ENCODE peak calls at places on chromosomes 1 and 21, in ten cellular contexts. One of them, this sample, is unnamed.

GRCh38 chr21:38170705-38171682 is 85.8 kb upstream of the KCNJ15 start:
- DNase-seq in GM04504: no peak
- DNase-seq in hypothalamus: no peak
- DNase-seq in stimulated activated CD4-positive, alpha-beta T cell treated with anti-CD3 and anti-CD28 coated beads, Interleukin-12 subunit alpha, Interleukin-12 subunit beta, amount 100 ng/mL, for 4 hours: no peak
- DNase-seq in endothelial cell of umbilical vein: peak; percentile 45
- DNase-seq in NCI-H748 treated with DMSO at 0.1 percent for 48 hours: no peak
- DNase-seq in WTC11: no peak
- DNase-seq in occipital lobe: no peak
- DNase-seq in colonic mucosa: no peak
- DNase-seq in HuH-7: no peak
- DNase-seq in this sample: no peak

GRCh38 chr1:227915564-227916553 is 31.9 kb downstream of the WNT9A start:
- DNase-seq in hypothalamus: no peak
- DNase-seq in HuH-7: no peak
- DNase-seq in colonic mucosa: no peak
- DNase-seq in NCI-H748 treated with DMSO at 0.1 percent for 48 hours: no peak
- DNase-seq in endothelial cell of umbilical vein: no peak
- DNase-seq in GM04504: no peak
- DNase-seq in stimulated activated CD4-positive, alpha-beta T cell treated with anti-CD3 and anti-CD28 coated beads, Interleukin-12 subunit alpha, Interleukin-12 subunit beta, amount 100 ng/mL, for 4 hours: no peak
- DNase-seq in WTC11: no peak
- DNase-seq in occipital lobe: no peak
- DNase-seq in this sample: no peak

GRCh38 chr21:26717146-26717739 is 128.0 kb downstream of the ADAMTS1 start:
- DNase-seq in colonic mucosa: no peak
- DNase-seq in HuH-7: no peak
- DNase-seq in endothelial cell of umbilical vein: peak; percentile 30
- DNase-seq in stimulated activated CD4-positive, alpha-beta T cell treated with anti-CD3 and anti-CD28 coated beads, Interleukin-12 subunit alpha, Interleukin-12 subunit beta, amount 100 ng/mL, for 4 hours: no peak
- DNase-seq in GM04504: no peak
- DNase-seq in hypothalamus: no peak
- DNase-seq in WTC11: no peak
- DNase-seq in NCI-H748 treated with DMSO at 0.1 percent for 48 hours: peak; percentile 13
- DNase-seq in occipital lobe: no peak
- DNase-seq in this sample: no peak

GRCh38 chr1:111603979-111604378 is 15.6 kb upstream of the RAP1A start:
- DNase-seq in HuH-7: no peak
- DNase-seq in occipital lobe: no peak
- DNase-seq in colonic mucosa: no peak
- DNase-seq in stimulated activated CD4-positive, alpha-beta T cell treated with anti-CD3 and anti-CD28 coated beads, Interleukin-12 subunit alpha, Interleukin-12 subunit beta, amount 100 ng/mL, for 4 hours: peak; percentile 56
- DNase-seq in GM04504: no peak
- DNase-seq in hypothalamus: no peak
- DNase-seq in endothelial cell of umbilical vein: no peak
- DNase-seq in NCI-H748 treated with DMSO at 0.1 percent for 48 hours: no peak
- DNase-seq in WTC11: no peak
- DNase-seq in this sample: no peak

GRCh38 chr1:177872563-177872900 is 97.3 kb downstream of the SEC16B start:
- DNase-seq in NCI-H748 treated with DMSO at 0.1 percent for 48 hours: peak; percentile 59
- DNase-seq in colonic mucosa: no peak
- DNase-seq in endothelial cell of umbilical vein: no peak
- DNase-seq in hypothalamus: no peak
- DNase-seq in WTC11: no peak
- DNase-seq in occipital lobe: no peak
- DNase-seq in HuH-7: no peak
- DNase-seq in GM04504: no peak
- DNase-seq in stimulated activated CD4-positive, alpha-beta T cell treated with anti-CD3 and anti-CD28 coated beads, Interleukin-12 subunit alpha, Interleukin-12 subunit beta, amount 100 ng/mL, for 4 hours: no peak
- DNase-seq in this sample: no peak

GRCh38 chr1:24236170-24237045 is 49.3 kb upstream of the IFNLR1 start:
- DNase-seq in colonic mucosa: no peak
- DNase-seq in occipital lobe: no peak
- DNase-seq in stimulated activated CD4-positive, alpha-beta T cell treated with anti-CD3 and anti-CD28 coated beads, Interleukin-12 subunit alpha, Interleukin-12 subunit beta, amount 100 ng/mL, for 4 hours: peak; percentile 13
- DNase-seq in WTC11: no peak
- DNase-seq in endothelial cell of umbilical vein: no peak
- DNase-seq in NCI-H748 treated with DMSO at 0.1 percent for 48 hours: no peak
- DNase-seq in HuH-7: no peak
- DNase-seq in hypothalamus: no peak
- DNase-seq in GM04504: peak; percentile 22
- DNase-seq in this sample: peak; percentile 22

GRCh38 chr1:198893763-198894444 is 255.1 kb downstream of the PTPRC start:
- DNase-seq in stimulated activated CD4-positive, alpha-beta T cell treated with anti-CD3 and anti-CD28 coated beads, Interleukin-12 subunit alpha, Interleukin-12 subunit beta, amount 100 ng/mL, for 4 hours: no peak
- DNase-seq in HuH-7: no peak
- DNase-seq in hypothalamus: no peak
- DNase-seq in occipital lobe: no peak
- DNase-seq in endothelial cell of umbilical vein: no peak
- DNase-seq in NCI-H748 treated with DMSO at 0.1 percent for 48 hours: no peak
- DNase-seq in GM04504: no peak
- DNase-seq in WTC11: no peak
- DNase-seq in colonic mucosa: no peak
- DNase-seq in this sample: no peak

GRCh38 chr1:200415693-200416593 is 6.1 kb upstream of the ZNF281 start:
- DNase-seq in occipital lobe: no peak
- DNase-seq in WTC11: no peak
- DNase-seq in stimulated activated CD4-positive, alpha-beta T cell treated with anti-CD3 and anti-CD28 coated beads, Interleukin-12 subunit alpha, Interleukin-12 subunit beta, amount 100 ng/mL, for 4 hours: no peak
- DNase-seq in hypothalamus: no peak
- DNase-seq in colonic mucosa: no peak
- DNase-seq in HuH-7: no peak
- DNase-seq in endothelial cell of umbilical vein: peak; percentile 94
- DNase-seq in NCI-H748 treated with DMSO at 0.1 percent for 48 hours: no peak
- DNase-seq in GM04504: peak; percentile 93
- DNase-seq in this sample: no peak

GRCh38 chr21:45409466-45410150 is 4.6 kb downstream of the COL18A1 start:
- DNase-seq in colonic mucosa: no peak
- DNase-seq in stimulated activated CD4-positive, alpha-beta T cell treated with anti-CD3 and anti-CD28 coated beads, Interleukin-12 subunit alpha, Interleukin-12 subunit beta, amount 100 ng/mL, for 4 hours: no peak
- DNase-seq in hypothalamus: no peak
- DNase-seq in endothelial cell of umbilical vein: no peak
- DNase-seq in HuH-7: no peak
- DNase-seq in occipital lobe: no peak
- DNase-seq in NCI-H748 treated with DMSO at 0.1 percent for 48 hours: no peak
- DNase-seq in WTC11: no peak
- DNase-seq in GM04504: no peak
- DNase-seq in this sample: no peak

GRCh38 chr1:6591222-6591621 is 11.4 kb downstream of the ZBTB48 start:
- DNase-seq in stimulated activated CD4-positive, alpha-beta T cell treated with anti-CD3 and anti-CD28 coated beads, Interleukin-12 subunit alpha, Interleukin-12 subunit beta, amount 100 ng/mL, for 4 hours: no peak
- DNase-seq in occipital lobe: no peak
- DNase-seq in colonic mucosa: no peak
- DNase-seq in GM04504: no peak
- DNase-seq in WTC11: no peak
- DNase-seq in NCI-H748 treated with DMSO at 0.1 percent for 48 hours: no peak
- DNase-seq in HuH-7: no peak
- DNase-seq in endothelial cell of umbilical vein: peak; percentile 10
- DNase-seq in hypothalamus: no peak
- DNase-seq in this sample: no peak

GRCh38 chr1:175267716-175268416 is 75.3 kb upstream of the KIAA0040 start:
- DNase-seq in GM04504: no peak
- DNase-seq in stimulated activated CD4-positive, alpha-beta T cell treated with anti-CD3 and anti-CD28 coated beads, Interleukin-12 subunit alpha, Interleukin-12 subunit beta, amount 100 ng/mL, for 4 hours: no peak
- DNase-seq in NCI-H748 treated with DMSO at 0.1 percent for 48 hours: no peak
- DNase-seq in occipital lobe: no peak
- DNase-seq in WTC11: no peak
- DNase-seq in HuH-7: no peak
- DNase-seq in colonic mucosa: peak; percentile 28
- DNase-seq in endothelial cell of umbilical vein: no peak
- DNase-seq in hypothalamus: no peak
- DNase-seq in this sample: no peak

GRCh38 chr1:205972491-205973168 is 29.4 kb upstream of the SLC26A9 start:
- DNase-seq in occipital lobe: no peak
- DNase-seq in hypothalamus: no peak
- DNase-seq in WTC11: no peak
- DNase-seq in colonic mucosa: no peak
- DNase-seq in HuH-7: no peak
- DNase-seq in endothelial cell of umbilical vein: no peak
- DNase-seq in GM04504: no peak
- DNase-seq in NCI-H748 treated with DMSO at 0.1 percent for 48 hours: no peak
- DNase-seq in stimulated activated CD4-positive, alpha-beta T cell treated with anti-CD3 and anti-CD28 coated beads, Interleukin-12 subunit alpha, Interleukin-12 subunit beta, amount 100 ng/mL, for 4 hours: no peak
- DNase-seq in this sample: no peak

This sample was measured in NCI-H2227 treated with DMSO at 0.1 percent for 48 hours.